ENCODE peak calls at places on chromosomes 6 and 20, in five cellular contexts. H, E, A, G and T are unnamed samples.

GRCh38 chr20:50029697-50030428 is 47.1 kb downstream of the SNAI1 start:
- DNase-seq in H (peak), E (no peak), A (no peak), G (no peak), T (peak)

GRCh38 chr6:107714104-107714503 is 110.0 kb downstream of the SCML4 start:
- DNase-seq in H (no peak), E (no peak), A (no peak), G (no peak), T (no peak)

GRCh38 chr6:105739764-105740163 is 336.9 kb upstream of the PREP start:
- DNase-seq in H (no peak), E (no peak), A (no peak), G (no peak), T (no peak)

GRCh38 chr20:57918546-57918945 is 208.7 kb upstream of the PMEPA1 start:
- DNase-seq in H (no peak), E (no peak), A (no peak), G (no peak), T (no peak)

GRCh38 chr6:166202321-166202733 is 34.7 kb upstream of the TBXT start:
- DNase-seq in H (no peak), E (no peak), A (no peak), G (peak), T (no peak)

GRCh38 chr20:63381781-63382431 is 20.8 kb upstream of the CHRNA4 start:
- DNase-seq in H (no peak), E (no peak), A (peak), G (no peak), T (no peak)

GRCh38 chr6:31970604-31971271 is 1.2 kb downstream of the DXO start:
- DNase-seq in H (no peak), E (no peak), A (no peak), G (no peak), T (no peak)

GRCh38 chr20:6164421-6165341 is 41.9 kb upstream of the FERMT1 start:
- DNase-seq in H (no peak), E (no peak), A (peak), G (no peak), T (no peak)

GRCh38 chr6:5398530-5398929 is 137.2 kb downstream of the FARS2 start:
- DNase-seq in H (no peak), E (no peak), A (peak), G (no peak), T (no peak)

GRCh38 chr6:139605350-139605749 is 230.9 kb upstream of the CITED2 start:
- DNase-seq in H (peak), E (no peak), A (no peak), G (no peak), T (no peak)

GRCh38 chr6:27250955-27251671 is 3.6 kb downstream of the PRSS16 start:
- DNase-seq in H (no peak), E (peak), A (peak), G (peak), T (no peak)

GRCh38 chr20:37711987-37712961 is 18.4 kb downstream of the CTNNBL1 start:
- DNase-seq in H (no peak), E (no peak), A (no peak), G (no peak), T (no peak)

GRCh38 chr6:79377830-79378460 is 143.5 kb upstream of the HMGN3 start:
- DNase-seq in H (peak), E (no peak), A (no peak), G (no peak), T (no peak)

GRCh38 chr20:38985060-38985459 is 22.9 kb downstream of the DHX35 start:
- DNase-seq in H (no peak), E (no peak), A (no peak), G (no peak), T (no peak)

GRCh38 chr6:124040655-124041054 is 237.0 kb downstream of the NKAIN2 start:
- DNase-seq in H (no peak), E (no peak), A (no peak), G (no peak), T (no peak)

GRCh38 chr6:4405609-4406212 is 270.3 kb upstream of the ECI2 start:
- DNase-seq in H (no peak), E (no peak), A (no peak), G (no peak), T (no peak)

GRCh38 chr6:31559958-31560696 is 12.0 kb upstream of the LTA start:
- DNase-seq in H (peak), E (no peak), A (no peak), G (peak), T (no peak)

GRCh38 chr6:119390276-119390793 is 40.8 kb upstream of the MAN1A1 start:
- DNase-seq in H (no peak), E (no peak), A (no peak), G (no peak), T (no peak)

GRCh38 chr6:43020847-43021246 is 576 bp upstream of the RRP36 start:
- DNase-seq in H (no peak), E (no peak), A (no peak), G (no peak), T (no peak)

GRCh38 chr20:24866008-24866407 is 83.1 kb upstream of the CST7 start:
- DNase-seq in H (no peak), E (no peak), A (no peak), G (no peak), T (no peak)

GRCh38 chr6:116385462-116385807 is 14.7 kb downstream of the DSE start:
- DNase-seq in H (peak), E (no peak), A (no peak), G (no peak), T (no peak)

GRCh38 chr20:38230957-38231785 is 29.4 kb downstream of the KIAA1755 start:
- DNase-seq in H (peak), E (no peak), A (no peak), G (no peak), T (no peak)

GRCh38 chr6:26116267-26116666 is 29.0 kb downstream of the HFE start:
- DNase-seq in H (no peak), E (no peak), A (no peak), G (no peak), T (no peak)

GRCh38 chr6:4853782-4854511 is 77.7 kb downstream of the CDYL start:
- DNase-seq in H (no peak), E (no peak), A (no peak), G (no peak), T (no peak)

GRCh38 chr20:46361386-46361785 is 45.0 kb downstream of the ELMO2 start:
- DNase-seq in H (no peak), E (no peak), A (no peak), G (no peak), T (no peak)

GRCh38 chr6:139640453-139640852 is 266.0 kb upstream of the CITED2 start:
- DNase-seq in H (no peak), E (no peak), A (no peak), G (no peak), T (no peak)

GRCh38 chr6:144515761-144516160 is 230.6 kb downstream of the UTRN start:
- DNase-seq in H (no peak), E (no peak), A (no peak), G (no peak), T (no peak)

GRCh38 chr6:160972111-160972510 is 19.5 kb upstream of the MAP3K4 start:
- DNase-seq in H (peak), E (peak), A (no peak), G (no peak), T (peak)

GRCh38 chr6:163260911-163261310 is 153.6 kb upstream of the QKI start:
- DNase-seq in H (no peak), E (no peak), A (no peak), G (no peak), T (no peak)

GRCh38 chr20:39390186-39390585 is 428.0 kb downstream of the DHX35 start:
- DNase-seq in H (no peak), E (no peak), A (no peak), G (no peak), T (no peak)

GRCh38 chr6:134535831-134536230 is 217.9 kb upstream of the SGK1 start:
- DNase-seq in H (no peak), E (no peak), A (no peak), G (no peak), T (no peak)

GRCh38 chr6:134543128-134543527 is 225.2 kb upstream of the SGK1 start:
- DNase-seq in H (no peak), E (no peak), A (no peak), G (no peak), T (no peak)

GRCh38 chr6:134537146-134537555 is 219.2 kb upstream of the SGK1 start:
- DNase-seq in H (peak), E (peak), A (no peak), G (no peak), T (peak)

GRCh38 chr6:134541001-134541400 is 223.1 kb upstream of the SGK1 start:
- DNase-seq in H (no peak), E (no peak), A (no peak), G (no peak), T (no peak)

GRCh38 chr6:134539865-134540323 is 222.0 kb upstream of the SGK1 start:
- DNase-seq in H (no peak), E (no peak), A (no peak), G (no peak), T (no peak)
- H3K4me3 ChIP-seq in H (no peak), E (no peak), A (no peak), G (no peak), T (no peak)

DNA sequence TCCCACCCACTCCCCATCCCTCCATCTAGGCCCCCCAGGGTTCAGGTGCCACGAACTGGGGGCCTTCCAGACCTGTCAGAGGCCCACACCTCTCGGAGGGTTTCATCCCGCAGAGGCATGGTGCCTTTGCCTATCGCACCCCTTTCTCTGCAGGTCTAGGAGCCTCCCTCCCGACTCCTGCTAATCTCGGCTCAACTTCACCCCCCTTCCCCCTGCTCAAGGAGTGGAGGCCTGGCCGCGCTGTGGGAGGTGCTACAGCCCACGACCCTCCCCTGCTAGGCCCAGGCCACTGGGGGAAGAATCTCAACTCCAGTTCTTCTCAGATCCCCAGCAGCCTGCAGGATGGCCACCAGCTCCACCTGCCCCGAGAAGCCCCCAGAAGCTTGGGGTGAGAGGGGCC is at the start of gene TULP1:
- DNase-seq in H (no peak), E (no peak), A (no peak), G (no peak), T (no peak)
- H3K4me3 ChIP-seq in H (no peak), E (no peak), A (no peak), G (no peak), T (no peak)

GRCh38 chr6:41789390-41789724 is 1.9 kb downstream of the TOMM6 start:
- DNase-seq in H (no peak), E (no peak), A (no peak), G (no peak), T (no peak)
- H3K4me3 ChIP-seq in H (no peak), E (no peak), A (no peak), G (no peak), T (no peak)

GRCh38 chr6:14440215-14440890 is 322.8 kb downstream of the CD83 start:
- DNase-seq in H (no peak), E (no peak), A (no peak), G (no peak), T (peak)
- H3K4me3 ChIP-seq in H (no peak), E (no peak), A (no peak), G (no peak), T (no peak)

GRCh38 chr20:1898496-1899168 is 3.4 kb downstream of the SIRPA start:
- DNase-seq in H (no peak), E (no peak), A (no peak), G (no peak), T (no peak)

GRCh38 chr20:1897486-1897885 is 2.3 kb downstream of the SIRPA start:
- DNase-seq in H (no peak), E (no peak), A (no peak), G (peak), T (no peak)

GRCh38 chr20:1896859-1897258 is 1.7 kb downstream of the SIRPA start:
- DNase-seq in H (no peak), E (no peak), A (no peak), G (no peak), T (no peak)

GRCh38 chr20:1899169-1899525 is 3.9 kb downstream of the SIRPA start:
- DNase-seq in H (no peak), E (no peak), A (no peak), G (no peak), T (no peak)

DNA sequence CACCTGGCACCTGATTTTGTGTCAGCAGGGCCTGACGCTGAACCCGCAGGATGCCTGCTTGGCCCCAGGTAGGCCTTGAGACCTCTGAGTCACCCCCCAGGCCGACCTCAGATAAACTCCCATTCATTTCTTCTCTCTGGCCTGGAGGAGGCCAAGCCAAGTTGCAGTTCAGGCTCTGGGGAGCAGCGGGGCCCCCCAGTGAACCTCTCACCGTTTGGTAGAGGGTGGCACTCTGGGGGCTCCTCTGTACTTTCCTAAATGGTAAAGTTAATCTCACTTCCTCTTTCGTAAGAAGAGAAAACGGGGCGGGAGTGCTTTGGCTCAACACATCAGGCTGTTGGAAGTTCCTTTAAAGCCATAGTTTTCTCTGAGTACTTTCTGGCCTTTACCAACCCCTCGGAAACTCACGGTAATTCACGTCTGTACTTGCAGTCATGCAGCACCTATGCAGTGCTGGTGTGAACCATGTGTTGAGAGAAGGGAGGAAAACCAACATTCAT is 2.8 kb downstream of the SIRPA start:
- DNase-seq in H (no peak), E (no peak), A (no peak), G (peak), T (no peak)
- H3K4me3 ChIP-seq in H (no peak), E (no peak), A (no peak), G (no peak), T (no peak)

DNA sequence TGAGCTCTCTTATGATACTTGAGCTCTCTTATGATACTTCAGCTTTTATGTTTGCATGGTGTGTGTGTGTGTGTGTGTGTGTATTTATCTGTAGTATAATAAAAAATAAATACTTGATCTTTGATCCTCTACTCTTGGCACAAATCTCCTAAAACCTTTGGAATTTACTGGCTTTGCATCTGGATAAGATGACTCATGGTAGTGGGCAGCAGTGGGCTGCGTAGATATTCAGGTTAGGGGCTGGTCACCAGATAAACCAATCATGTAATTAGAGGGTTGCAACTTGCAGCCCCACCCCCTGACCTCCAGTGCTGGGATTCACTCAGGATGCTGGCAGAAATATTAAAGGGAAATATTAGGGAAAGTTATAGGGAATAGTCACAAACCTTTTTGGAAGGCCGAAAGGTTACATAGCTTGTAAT is 151.9 kb upstream of the COL21A1 start:
- DNase-seq in H (no peak), E (no peak), A (no peak), G (no peak), T (no peak)
- H3K4me3 ChIP-seq in H (no peak), E (no peak), A (no peak), G (no peak), T (no peak)

DNA sequence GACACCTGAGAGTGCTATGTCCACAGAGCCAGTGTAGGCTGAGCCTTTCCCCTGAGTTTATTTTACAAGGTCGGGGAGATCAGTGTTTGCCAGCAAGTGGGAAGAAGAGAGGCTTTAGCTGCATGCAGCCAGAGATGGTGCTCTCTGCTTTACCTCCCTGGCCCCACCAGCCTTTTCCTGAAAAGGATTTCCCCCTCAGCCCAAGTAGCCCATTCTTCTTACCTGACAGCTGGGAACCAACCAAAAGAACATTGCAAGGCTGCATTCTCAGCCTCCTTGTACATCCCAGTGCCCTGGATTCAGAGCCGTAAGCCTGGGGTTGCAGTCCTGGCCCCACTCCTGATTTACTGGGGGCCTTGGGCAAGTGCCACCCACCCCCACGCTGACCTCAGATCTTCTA is 16.9 kb downstream of the SNPH start:
- DNase-seq in H (no peak), E (no peak), A (no peak), G (no peak), T (no peak)
- H3K4me3 ChIP-seq in H (no peak), E (no peak), A (no peak), G (no peak), T (no peak)

GRCh38 chr6:145745861-145746260 is 10.5 kb upstream of the EPM2A start:
- DNase-seq in H (no peak), E (no peak), A (no peak), G (no peak), T (no peak)

GRCh38 chr6:145752638-145753037 is 17.3 kb upstream of the EPM2A start:
- DNase-seq in H (no peak), E (no peak), A (no peak), G (no peak), T (no peak)

GRCh38 chr6:145744619-145745018 is 9.3 kb upstream of the EPM2A start:
- DNase-seq in H (no peak), E (no peak), A (no peak), G (no peak), T (no peak)

GRCh38 chr6:145749632-145750031 is 14.3 kb upstream of the EPM2A start:
- DNase-seq in H (peak), E (peak), A (no peak), G (no peak), T (peak)
- H3K4me3 ChIP-seq in H (no peak), E (no peak), A (no peak), G (no peak), T (no peak)

GRCh38 chr6:68639826-68640505 is 4.9 kb downstream of the ADGRB3 start:
- DNase-seq in H (no peak), E (no peak), A (no peak), G (no peak), T (no peak)
- H3K4me3 ChIP-seq in H (no peak), E (peak), A (peak), G (no peak), T (no peak)

GRCh38 chr6:128437685-128438084 is 82.7 kb downstream of the PTPRK start:
- DNase-seq in H (no peak), E (no peak), A (no peak), G (no peak), T (no peak)
- H3K4me3 ChIP-seq in H (no peak), E (no peak), A (no peak), G (no peak), T (no peak)